ENCODE peak calls at places on chromosomes 1 and 21, in ten cellular contexts. G is HS-27A; O is AG04450; I is A549; V is activated CD4-positive, alpha-beta T cell treated with anti-CD3 and anti-CD28 coated beads, Interleukin-2, amount 50 U/mL, for 48 hours; C is ureter; Y is PC-3; D is HFFc6; E is activated T-cell treated with anti-CD3 and anti-CD28 coated beads for 4 hours; F is NCI-H2081. R is an unnamed sample.

GRCh38 chr21:16588433-16588860 is 858.7 kb downstream of the USP25 start:
- DNase-seq in O (peak), C (peak), Y (peak), E (no peak), F (peak), V (no peak), D (peak), I (peak), G (peak), R (no peak)

GRCh38 chr1:226069818-226070489 is 7.4 kb downstream of the H3-3A start:
- DNase-seq in O (no peak), Y (no peak), I (no peak), V (no peak), D (no peak), E (no peak), C (no peak), G (no peak), F (no peak), R (no peak)

GRCh38 chr21:29237110-29238051 is 61.3 kb upstream of the BACH1 start:
- DNase-seq in O (no peak), D (no peak), V (no peak), I (no peak), F (no peak), G (no peak), C (no peak), E (no peak), Y (no peak), R (no peak)

GRCh38 chr1:160006312-160006940 is 25.4 kb downstream of the PIGM start:
- DNase-seq in G (no peak), O (peak), Y (peak), I (peak), F (peak), V (peak), D (peak), C (peak), E (peak), R (peak)

GRCh38 chr1:231803353-231803752 is 176.8 kb downstream of the DISC1 start:
- DNase-seq in V (no peak), G (no peak), O (no peak), C (no peak), Y (no peak), I (no peak), D (peak), E (no peak), F (no peak), R (no peak)

GRCh38 chr1:107141491-107142369 is 891 bp downstream of the NTNG1 start:
- DNase-seq in D (peak), F (peak), O (peak), V (peak), G (no peak), C (no peak), I (peak), Y (peak), E (no peak), R (no peak)

GRCh38 chr1:4058122-4058521 is 158.1 kb upstream of the C1orf174 start:
- DNase-seq in C (no peak), V (no peak), F (no peak), O (no peak), D (no peak), I (no peak), Y (no peak), E (no peak), G (no peak), R (no peak)

GRCh38 chr1:196193891-196194559 is 414.2 kb downstream of the KCNT2 start:
- DNase-seq in F (no peak), O (no peak), G (no peak), Y (peak), V (no peak), E (no peak), I (no peak), D (peak), C (no peak), R (no peak)

GRCh38 chr1:168091720-168092119 is 45.0 kb downstream of the GPR161 start:
- DNase-seq in F (no peak), I (no peak), D (no peak), E (no peak), O (no peak), G (no peak), V (no peak), Y (no peak), C (no peak), R (no peak)

GRCh38 chr1:153728305-153729066 is 636 bp downstream of the INTS3 start:
- DNase-seq in F (peak), Y (peak), D (peak), I (peak), V (peak), O (no peak), C (peak), G (no peak), E (peak), R (peak)

GRCh38 chr1:23793018-23793781 is 2.3 kb downstream of the LYPLA2 start:
- DNase-seq in I (peak), E (no peak), V (no peak), C (no peak), G (no peak), Y (no peak), O (no peak), D (no peak), F (no peak), R (no peak)

GRCh38 chr1:18555036-18555435 is 74.3 kb downstream of the KLHDC7A start:
- DNase-seq in E (no peak), Y (no peak), D (no peak), C (no peak), V (no peak), F (no peak), O (no peak), I (no peak), G (no peak), R (no peak)

GRCh38 chr1:47527653-47528272 is 89.9 kb downstream of the FOXD2 start:
- DNase-seq in I (no peak), F (peak), E (no peak), C (no peak), D (peak), O (no peak), Y (peak), G (no peak), V (no peak), R (no peak)

GRCh38 chr1:163155606-163156005 is 47.1 kb downstream of the RGS5 start:
- DNase-seq in O (no peak), V (no peak), F (no peak), E (no peak), G (no peak), D (no peak), I (no peak), C (no peak), Y (no peak), R (no peak)

GRCh38 chr21:31530918-31531705 is 128.4 kb upstream of the SOD1 start:
- DNase-seq in G (no peak), C (no peak), F (peak), I (no peak), V (no peak), O (no peak), E (no peak), Y (peak), D (no peak), R (no peak)

GRCh38 chr21:37538971-37539590 is 172.5 kb downstream of the DYRK1A start:
- DNase-seq in D (no peak), E (no peak), O (no peak), I (no peak), Y (no peak), C (no peak), G (no peak), V (no peak), F (no peak), R (no peak)

GRCh38 chr1:22376976-22377375 is 74.7 kb upstream of the ZBTB40 start:
- DNase-seq in V (no peak), C (no peak), O (no peak), G (no peak), F (no peak), Y (no peak), I (no peak), D (no peak), E (no peak), R (no peak)

GRCh38 chr1:216075339-216075738 is 347.9 kb downstream of the USH2A start:
- DNase-seq in V (no peak), F (no peak), G (peak), C (no peak), E (no peak), O (no peak), I (no peak), D (peak), Y (peak), R (no peak)

GRCh38 chr1:22831729-22832413 is 121.2 kb downstream of the EPHB2 start:
- DNase-seq in I (peak), C (peak), V (peak), O (peak), D (peak), E (no peak), F (no peak), G (peak), Y (peak), R (no peak)

GRCh38 chr1:113551728-113552127 is 161.4 kb downstream of the MAGI3 start:
- DNase-seq in V (no peak), E (no peak), G (no peak), F (no peak), D (no peak), O (no peak), Y (peak), I (no peak), C (no peak), R (no peak)

GRCh38 chr1:64550946-64551345 is 81.0 kb downstream of the CACHD1 start:
- DNase-seq in Y (no peak), E (no peak), C (no peak), O (no peak), V (no peak), F (no peak), I (no peak), D (no peak), G (no peak), R (no peak)

GRCh38 chr1:43036932-43037331 is 78.3 kb upstream of the SLC2A1 start:
- DNase-seq in Y (no peak), F (no peak), O (no peak), D (no peak), I (no peak), V (no peak), E (no peak), G (no peak), C (no peak), R (no peak)

GRCh38 chr1:68301538-68301937 is 69.2 kb upstream of the WLS start:
- DNase-seq in G (no peak), I (no peak), F (no peak), O (no peak), Y (peak), C (no peak), D (no peak), E (no peak), V (no peak), R (no peak)

GRCh38 chr1:20753589-20753988 is 21.1 kb upstream of the SH2D5 start:
- DNase-seq in I (no peak), C (no peak), D (peak), F (no peak), V (no peak), E (no peak), O (no peak), Y (peak), G (no peak), R (no peak)

GRCh38 chr1:152449661-152450060 is 35.6 kb upstream of the CRNN start:
- DNase-seq in I (no peak), O (no peak), G (no peak), D (no peak), F (no peak), C (no peak), V (no peak), E (no peak), Y (no peak), R (no peak)

GRCh38 chr1:221839794-221840395 is 98.0 kb upstream of the DUSP10 start:
- DNase-seq in F (no peak), V (peak), I (peak), G (peak), O (no peak), Y (peak), D (peak), C (peak), E (peak), R (peak)

GRCh38 chr1:225343618-225344017 is 84.2 kb downstream of the LBR start:
- DNase-seq in G (no peak), I (peak), F (no peak), E (no peak), Y (peak), O (no peak), V (no peak), D (no peak), C (no peak), R (no peak)

GRCh38 chr1:6410248-6410893 is 9.3 kb downstream of the HES2 start:
- DNase-seq in F (no peak), D (no peak), V (no peak), C (no peak), I (no peak), E (no peak), G (no peak), O (no peak), Y (no peak), R (no peak)

GRCh38 chr1:33152685-33153432 is 29.0 kb downstream of the TRIM62 start:
- DNase-seq in C (no peak), V (no peak), Y (no peak), O (no peak), E (no peak), G (no peak), D (no peak), F (peak), I (no peak), R (no peak)

GRCh38 chr1:101004666-101005065 is 20.9 kb downstream of the DPH5 start:
- DNase-seq in Y (no peak), E (no peak), F (no peak), D (no peak), G (no peak), I (no peak), C (no peak), O (no peak), V (no peak), R (no peak)

GRCh38 chr1:165228111-165228655 is 128.3 kb downstream of the LMX1A start:
- DNase-seq in G (no peak), I (no peak), E (no peak), Y (no peak), D (no peak), C (no peak), O (no peak), V (no peak), F (no peak), R (no peak)

GRCh38 chr1:247496581-247497285 is 38.8 kb upstream of the OR2B11 start:
- DNase-seq in E (no peak), I (no peak), V (no peak), F (peak), O (no peak), Y (peak), G (no peak), D (no peak), C (no peak), R (no peak)

GRCh38 chr1:43267291-43267805 is 2.4 kb upstream of the TMEM125 start:
- DNase-seq in I (no peak), E (no peak), C (peak), F (no peak), O (peak), G (peak), Y (no peak), D (peak), V (no peak), R (no peak)

GRCh38 chr1:113871597-113872113 is at the start of gene PTPN22:
- DNase-seq in F (no peak), I (no peak), G (no peak), C (peak), E (peak), V (peak), Y (peak), D (peak), O (peak), R (peak)

GRCh38 chr1:205988585-205988995 is 14.6 kb downstream of the RAB7B start:
- DNase-seq in F (no peak), I (no peak), O (no peak), C (no peak), D (no peak), G (no peak), Y (no peak), E (no peak), V (no peak), R (no peak)

GRCh38 chr1:67169932-67170331 is 3.7 kb downstream of the IL23R start:
- DNase-seq in V (no peak), O (no peak), C (no peak), E (no peak), Y (no peak), D (no peak), G (no peak), F (no peak), I (no peak), R (no peak)

GRCh38 chr21:15692711-15693110 is 37.1 kb upstream of the USP25 start:
- DNase-seq in F (no peak), Y (no peak), G (no peak), C (no peak), D (no peak), E (no peak), O (no peak), V (no peak), I (no peak), R (no peak)

GRCh38 chr1:11944358-11944981 is 10.0 kb downstream of the PLOD1 start:
- DNase-seq in C (no peak), G (no peak), Y (no peak), V (no peak), F (peak), E (no peak), I (no peak), D (no peak), O (no peak), R (no peak)

GRCh38 chr1:245748246-245748645 is 593.5 kb downstream of the KIF26B start:
- DNase-seq in F (no peak), G (no peak), O (no peak), E (no peak), V (no peak), C (no peak), I (no peak), D (no peak), Y (no peak), R (no peak)

R was measured in activated gamma-delta T cell treated with anti-CD3 and anti-CD28 coated beads, Interleukin-2, amount 50 U/mL, for 16 hours.